ENCODE peak calls at places on chromosomes 3 and 15, in seven cellular contexts. E, T, Y, X, K, V and W are unnamed samples.
A peak's percentile ranks its signal among the peaks of the same experiment; 100 is the strongest.

GRCh38 chr3:191566469-191566868 is 105.5 kb downstream of the PYDC2 start:
- DNase-seq in E (peak; percentile 26), T (no peak), Y (peak; percentile 1), X (no peak), K (no peak), V (no peak), W (no peak)

GRCh38 chr15:89002281-89002761 is 85.9 kb upstream of the ABHD2 start:
- DNase-seq in E (peak; percentile 83), T (no peak), Y (peak; percentile 94), X (no peak), K (peak; percentile 70), V (peak; percentile 72), W (no peak)

GRCh38 chr3:128051459-128051836 is 789 bp upstream of the SEC61A1 start:
- DNase-seq in E (peak; percentile 36), T (no peak), Y (peak; percentile 39), X (no peak), K (no peak), V (no peak), W (no peak)

GRCh38 chr15:70857547-70858265 is 3.7 kb upstream of the LARP6 start:
- DNase-seq in E (no peak), T (no peak), Y (peak; percentile 66), X (no peak), K (peak; percentile 32), V (no peak), W (no peak)

GRCh38 chr15:66765478-66766281 is 63.6 kb downstream of the SMAD6 start:
- DNase-seq in E (peak; percentile 73), T (no peak), Y (peak; percentile 87), X (peak; percentile 31), K (no peak), V (peak; percentile 88), W (peak; percentile 98)

GRCh38 chr3:37243811-37244748 is 69.7 kb upstream of the LRRFIP2 start:
- DNase-seq in E (peak; percentile 91), T (peak; percentile 44), Y (peak; percentile 92), X (peak; percentile 95), K (peak; percentile 83), V (peak; percentile 92), W (peak; percentile 67)

GRCh38 chr15:40150163-40150925 is 10.5 kb upstream of the BUB1B start:
- DNase-seq in E (peak; percentile 84), T (no peak), Y (peak; percentile 63), X (peak; percentile 68), K (peak; percentile 22), V (no peak), W (no peak)

GRCh38 chr3:12107071-12107713 is 51.5 kb downstream of the TIMP4 start:
- DNase-seq in E (no peak), T (no peak), Y (no peak), X (no peak), K (no peak), V (no peak), W (no peak)

GRCh38 chr3:100155105-100155504 is 40.8 kb upstream of the FILIP1L start:
- DNase-seq in E (no peak), T (no peak), Y (peak; percentile 51), X (no peak), K (no peak), V (no peak), W (no peak)

GRCh38 chr3:128875556-128876120 is 3.8 kb upstream of the ACAD9 start:
- DNase-seq in E (peak; percentile 23), T (peak; percentile 83), Y (peak; percentile 42), X (peak; percentile 65), K (peak; percentile 28), V (no peak), W (peak; percentile 53)

GRCh38 chr3:12935023-12935860 is 93.9 kb upstream of the RPL32 start:
- DNase-seq in E (no peak), T (no peak), Y (no peak), X (no peak), K (peak; percentile 9), V (no peak), W (no peak)

GRCh38 chr15:76335129-76335850 is 1.3 kb upstream of the ISL2 start:
- DNase-seq in E (peak; percentile 16), T (no peak), Y (peak; percentile 52), X (no peak), K (no peak), V (no peak), W (no peak)

GRCh38 chr3:46091046-46091445 is 63.8 kb upstream of the XCR1 start:
- DNase-seq in E (no peak), T (no peak), Y (no peak), X (no peak), K (no peak), V (no peak), W (no peak)

GRCh38 chr3:70386043-70386442 is 73.6 kb upstream of the MDFIC2 start:
- DNase-seq in E (no peak), T (no peak), Y (no peak), X (no peak), K (no peak), V (no peak), W (no peak)